ENCODE peak calls at places on chromosome 6, in ten cellular contexts. R is suprapubic skin, D is kidney, U is endothelial cell, G is WERI-Rb-1, N is progenitor cell of endocrine pancreas, Z is fibroblast of lung, J is esophagus squamous epithelium, L is dorsolateral prefrontal cortex, K is H9. A is an unnamed sample.

GRCh38 chr6:37052027-37052628 is 46.7 kb downstream of the FGD2 start:
- DNase-seq in R (no peak), D (no peak), U (no peak), G (no peak), N (no peak), Z (no peak), J (no peak), L (no peak), K (peak), A (no peak)

GRCh38 chr6:111499269-111499793 is 16.3 kb upstream of the REV3L start:
- DNase-seq in R (no peak), D (no peak), U (no peak), G (no peak), N (no peak), Z (no peak), J (no peak), L (no peak), K (no peak), A (no peak)

GRCh38 chr6:42369568-42369967 is 82.2 kb downstream of the TRERF1 start:
- DNase-seq in R (no peak), D (no peak), U (no peak), G (no peak), N (no peak), Z (no peak), J (no peak), L (no peak), K (no peak), A (no peak)

GRCh38 chr6:130676773-130677144 is 150.4 kb upstream of the SMLR1 start:
- DNase-seq in R (no peak), D (no peak), U (no peak), G (no peak), N (no peak), Z (no peak), J (no peak), L (no peak), K (no peak), A (no peak)

GRCh38 chr6:44785123-44785522 is 397.6 kb downstream of the CDC5L start:
- DNase-seq in R (no peak), D (no peak), U (no peak), G (no peak), N (no peak), Z (no peak), J (no peak), L (no peak), K (no peak), A (no peak)

GRCh38 chr6:57313711-57314471 is 3.5 kb upstream of the PRIM2 start:
- DNase-seq in R (no peak), D (no peak), U (no peak), G (peak), N (no peak), Z (peak), J (no peak), L (peak), K (no peak), A (no peak)

GRCh38 chr6:38867726-38868125 is 152.6 kb downstream of the DNAH8 start:
- DNase-seq in R (no peak), D (no peak), U (no peak), G (no peak), N (no peak), Z (no peak), J (no peak), L (no peak), K (no peak), A (no peak)

GRCh38 chr6:148873868-148874267 is 127.0 kb downstream of the UST start:
- DNase-seq in R (no peak), D (peak), U (no peak), G (no peak), N (no peak), Z (no peak), J (no peak), L (no peak), K (no peak), A (no peak)

GRCh38 chr6:6191476-6191875 is 129.0 kb downstream of the F13A1 start:
- DNase-seq in R (no peak), D (no peak), U (no peak), G (no peak), N (no peak), Z (no peak), J (no peak), L (no peak), K (peak), A (no peak)

GRCh38 chr6:12345694-12346058 is 55.5 kb downstream of the EDN1 start:
- DNase-seq in R (no peak), D (no peak), U (no peak), G (no peak), N (no peak), Z (peak), J (no peak), L (no peak), K (no peak), A (no peak)

DNA sequence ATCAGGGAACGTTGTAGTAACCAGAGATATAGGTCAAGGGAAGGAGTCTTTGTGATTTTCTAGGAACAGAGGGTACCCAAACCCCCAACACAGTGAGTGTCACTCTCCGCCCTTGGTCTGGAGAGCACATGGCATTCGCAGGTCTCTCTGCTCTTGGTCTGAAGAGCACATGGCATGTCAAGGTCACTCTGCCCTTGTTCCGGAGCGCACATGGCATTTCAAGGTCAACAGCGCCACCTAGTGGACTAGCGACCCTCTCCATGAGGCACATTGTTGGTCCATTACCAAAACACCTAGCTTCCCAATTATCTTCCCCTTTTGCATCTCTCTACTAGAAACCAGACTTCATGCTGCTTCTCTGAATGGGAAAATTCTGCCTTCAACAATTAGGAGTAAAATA is 260.0 kb downstream of the C6orf118 start:
- DNase-seq in R (no peak), D (no peak), U (peak), G (peak), N (no peak), Z (no peak), J (no peak), L (no peak), K (peak), A (no peak)
- TF ChIP-seq CTCF in R (no peak), D (no peak), U (peak), G (peak), N (peak), Z (no peak), J (no peak), L (peak), K (peak), A (peak)

DNA sequence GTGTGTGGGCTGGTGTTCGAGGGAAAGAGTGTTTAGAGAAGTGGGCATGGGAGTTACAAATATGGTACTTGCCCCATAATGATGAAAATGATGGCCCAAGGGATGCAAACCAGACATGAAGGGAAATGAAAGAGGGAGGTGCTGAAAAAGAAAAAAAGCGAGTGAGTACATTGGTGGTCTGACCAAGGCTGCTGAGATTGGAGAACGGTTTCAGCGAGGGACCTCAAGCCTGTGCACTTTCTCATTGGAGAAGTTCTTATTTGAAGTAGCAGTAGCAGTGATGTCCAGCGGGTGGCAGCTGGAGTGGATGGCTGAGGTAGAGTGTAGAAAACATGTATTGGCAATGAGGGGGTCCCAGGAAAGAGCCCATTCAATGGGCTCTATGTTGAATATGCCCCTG is 54.8 kb downstream of the TNFAIP3 start:
- DNase-seq in R (no peak), D (no peak), U (no peak), G (no peak), N (no peak), Z (no peak), J (no peak), L (no peak), K (no peak), A (no peak)
- TF ChIP-seq CTCF in R (no peak), D (no peak), U (no peak), G (peak), N (peak), Z (peak), J (no peak), L (no peak), K (no peak), A (peak)

GRCh38 chr6:137015943-137016342 is 28.8 kb downstream of the IL20RA start:
- DNase-seq in R (no peak), D (no peak), U (no peak), G (no peak), N (no peak), Z (no peak), J (no peak), L (no peak), K (no peak), A (no peak)

GRCh38 chr6:137011406-137011805 is 33.4 kb downstream of the IL20RA start:
- DNase-seq in R (no peak), D (no peak), U (no peak), G (no peak), N (no peak), Z (no peak), J (no peak), L (no peak), K (no peak), A (no peak)

GRCh38 chr6:137016366-137016765 is 28.4 kb downstream of the IL20RA start:
- DNase-seq in R (no peak), D (no peak), U (no peak), G (no peak), N (no peak), Z (no peak), J (no peak), L (no peak), K (no peak), A (no peak)

GRCh38 chr6:137013031-137013430 is 31.7 kb downstream of the IL20RA start:
- DNase-seq in R (no peak), D (no peak), U (no peak), G (no peak), N (no peak), Z (no peak), J (no peak), L (no peak), K (no peak), A (no peak)

GRCh38 chr6:137013738-137014602 is 30.8 kb downstream of the IL20RA start:
- DNase-seq in R (no peak), D (no peak), U (no peak), G (peak), N (no peak), Z (peak), J (no peak), L (no peak), K (no peak), A (no peak)
- TF ChIP-seq CTCF in R (peak), D (peak), U (no peak), G (peak), N (peak), Z (peak), J (no peak), L (peak), K (peak), A (peak)

DNA sequence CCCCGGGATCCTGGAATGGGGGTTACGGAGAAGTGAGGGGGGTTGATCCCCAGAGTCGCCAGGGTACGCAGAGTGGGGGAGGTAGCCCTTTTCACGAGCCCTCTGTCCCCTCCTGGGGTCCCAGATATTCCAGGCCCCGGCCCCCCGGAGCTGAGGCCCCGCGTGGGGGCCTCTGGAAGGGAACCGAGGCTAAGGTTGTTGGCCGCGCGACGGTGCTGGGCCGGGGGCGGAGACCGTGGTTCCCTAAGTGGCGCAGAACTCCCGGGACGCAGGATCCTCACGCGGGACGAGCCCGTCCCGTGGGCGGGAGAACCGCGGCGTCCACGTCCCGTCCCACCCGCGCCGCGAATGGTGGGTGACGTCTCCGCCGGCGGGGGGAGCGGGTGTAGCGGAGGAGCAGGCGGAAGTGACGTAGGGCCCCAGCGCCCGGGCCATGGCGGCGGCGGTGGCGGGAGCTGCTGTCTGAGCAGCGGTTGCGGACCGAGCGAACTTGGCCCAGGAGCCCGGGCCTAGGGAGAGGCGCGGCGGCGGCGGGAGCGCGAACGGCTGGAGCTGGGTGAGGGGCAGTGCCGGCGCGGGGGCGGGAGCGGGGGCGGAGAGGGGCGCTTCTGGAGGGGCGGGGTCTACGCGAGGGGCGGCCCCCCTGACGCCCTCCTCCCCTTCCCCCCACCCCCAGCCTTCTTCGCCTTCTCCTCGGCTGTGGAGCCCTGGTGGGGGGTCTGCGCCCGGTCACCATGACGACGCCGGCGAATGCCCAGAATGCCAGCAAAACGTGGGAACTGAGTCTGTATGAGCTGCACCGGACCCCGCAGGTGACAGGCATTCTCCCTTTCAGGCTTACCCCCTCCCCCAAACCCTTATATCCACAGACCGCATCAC is at the start of gene RING1:
- DNase-seq in R (peak), D (peak), U (peak), G (peak), N (peak), Z (peak), J (no peak), L (peak), K (peak), A (peak)
- TF ChIP-seq CTCF in R (no peak), D (peak), U (no peak), G (no peak), N (no peak), Z (no peak), J (no peak), L (no peak), K (no peak), A (no peak)

A was measured in type B pancreatic cell.